ENCODE peak calls at places on chromosomes 7 and 10, in ten cellular contexts. W is stimulated activated CD4-positive, alpha-beta T cell treated with anti-CD3 and anti-CD28 coated beads, Interleukin-1b, Interleukin-23, amount 100 ng/mL, for 1 hour; J is hypothalamus; O is Kasumi-1; G is activated CD8-positive, alpha-beta memory T cell treated with anti-CD3 and anti-CD28 coated beads, Interleukin-2, amount 10 ng/mL, durations not matched to agents 7 days and 5 days; E is activated naive CD8-positive, alpha-beta T cell treated with anti-CD3 and anti-CD28 coated beads for 36 hours; V is NCI-H748 treated with DMSO at 0.1 percent for 48 hours; Z is epithelial cell of proximal tubule; S is T47D; C is H4. U is an unnamed sample.
A peak's percentile ranks its signal among the peaks of the same experiment; 100 is the strongest.

GRCh38 chr10:117533507-117534281 is 8.9 kb upstream of the EMX2 start:
- DNase-seq in W (no peak), J (no peak), O (no peak), G (no peak), E (no peak), V (peak; percentile 19), Z (no peak), S (no peak), C (no peak), U (no peak)

GRCh38 chr7:33050425-33051318 is 11.9 kb downstream of the NT5C3A start:
- DNase-seq in W (no peak), J (no peak), O (peak; percentile 84), G (no peak), E (no peak), V (peak; percentile 34), Z (no peak), S (peak; percentile 77), C (peak; percentile 62), U (no peak)

GRCh38 chr10:43231523-43232078 is 35.3 kb downstream of the RASGEF1A start:
- DNase-seq in W (no peak), J (no peak), O (peak; percentile 70), G (peak; percentile 83), E (no peak), V (no peak), Z (no peak), S (no peak), C (no peak), U (peak; percentile 57)

GRCh38 chr10:77926566-77927342 is at the start of gene DLG5:
- DNase-seq in W (no peak), J (peak; percentile 44), O (peak; percentile 24), G (peak; percentile 42), E (peak; percentile 41), V (no peak), Z (no peak), S (peak; percentile 86), C (no peak), U (peak; percentile 92)

GRCh38 chr10:77810446-77811335 is 115.9 kb downstream of the DLG5 start:
- DNase-seq in W (no peak), J (no peak), O (no peak), G (no peak), E (no peak), V (no peak), Z (no peak), S (no peak), C (no peak), U (peak; percentile 73)

GRCh38 chr10:124042656-124043309 is 50.6 kb downstream of the CHST15 start:
- DNase-seq in W (no peak), J (no peak), O (no peak), G (no peak), E (no peak), V (no peak), Z (no peak), S (no peak), C (no peak), U (peak; percentile 43)

GRCh38 chr10:62708569-62708968 is 96.0 kb upstream of the ADO start:
- DNase-seq in W (no peak), J (no peak), O (no peak), G (no peak), E (no peak), V (no peak), Z (no peak), S (no peak), C (no peak), U (no peak)

GRCh38 chr7:117230276-117231046 is 92.4 kb downstream of the WNT2 start:
- DNase-seq in W (no peak), J (no peak), O (peak; percentile 8), G (no peak), E (no peak), V (no peak), Z (no peak), S (no peak), C (no peak), U (no peak)

GRCh38 chr7:87497482-87497881 is 22.0 kb upstream of the ABCB4 start:
- DNase-seq in W (no peak), J (no peak), O (no peak), G (no peak), E (no peak), V (no peak), Z (no peak), S (no peak), C (no peak), U (no peak)

GRCh38 chr7:155738652-155739537 is 73.4 kb downstream of the SHH start:
- DNase-seq in W (peak; percentile 23), J (no peak), O (peak; percentile 86), G (peak; percentile 83), E (peak; percentile 59), V (peak; percentile 17), Z (peak; percentile 39), S (peak; percentile 80), C (peak; percentile 60), U (peak; percentile 84)

GRCh38 chr10:86961481-86962091 is 3.2 kb downstream of the SNCG start:
- DNase-seq in W (no peak), J (no peak), O (no peak), G (no peak), E (no peak), V (no peak), Z (no peak), S (no peak), C (no peak), U (peak; percentile 59)

GRCh38 chr10:70541738-70542564 is 60.6 kb downstream of the PRF1 start:
- DNase-seq in W (no peak), J (no peak), O (no peak), G (no peak), E (no peak), V (no peak), Z (no peak), S (no peak), C (no peak), U (no peak)

GRCh38 chr10:35447693-35448407 is 111.5 kb downstream of the CCNY start:
- DNase-seq in W (no peak), J (no peak), O (peak; percentile 28), G (no peak), E (no peak), V (peak; percentile 66), Z (no peak), S (peak; percentile 75), C (peak; percentile 22), U (no peak)

GRCh38 chr7:156480671-156481070 is 159.9 kb upstream of the RNF32 start:
- DNase-seq in W (no peak), J (no peak), O (no peak), G (no peak), E (no peak), V (no peak), Z (no peak), S (peak; percentile 36), C (no peak), U (no peak)

GRCh38 chr10:80924063-80924952 is 386.6 kb downstream of the SH2D4B start:
- DNase-seq in W (no peak), J (no peak), O (peak; percentile 68), G (no peak), E (no peak), V (peak; percentile 0), Z (no peak), S (peak; percentile 78), C (peak; percentile 33), U (no peak)

GRCh38 chr7:4803397-4804241 is 28.2 kb downstream of the AP5Z1 start:
- DNase-seq in W (no peak), J (no peak), O (no peak), G (no peak), E (no peak), V (no peak), Z (no peak), S (no peak), C (no peak), U (no peak)

GRCh38 chr7:66558660-66559465 is 69.8 kb upstream of the KCTD7 start:
- DNase-seq in W (no peak), J (no peak), O (no peak), G (no peak), E (no peak), V (no peak), Z (no peak), S (no peak), C (no peak), U (no peak)

GRCh38 chr7:45080265-45080957 is 8.4 kb downstream of the NACAD start:
- DNase-seq in W (no peak), J (no peak), O (no peak), G (no peak), E (no peak), V (no peak), Z (no peak), S (no peak), C (no peak), U (peak; percentile 68)

GRCh38 chr10:103911021-103911459 is 6.9 kb downstream of the STN1 start:
- DNase-seq in W (no peak), J (no peak), O (peak; percentile 94), G (peak; percentile 80), E (peak; percentile 29), V (no peak), Z (no peak), S (no peak), C (no peak), U (no peak)

GRCh38 chr10:91681361-91682276 is 48.7 kb upstream of the PPP1R3C start:
- DNase-seq in W (no peak), J (no peak), O (no peak), G (no peak), E (no peak), V (peak; percentile 0), Z (no peak), S (peak; percentile 39), C (peak; percentile 21), U (no peak)

GRCh38 chr7:22441157-22441556 is 58.8 kb downstream of the STEAP1B start:
- DNase-seq in W (no peak), J (no peak), O (no peak), G (no peak), E (no peak), V (no peak), Z (no peak), S (no peak), C (no peak), U (no peak)

GRCh38 chr10:126041804-126042231 is 145.5 kb downstream of the FANK1 start:
- DNase-seq in W (peak; percentile 31), J (peak; percentile 40), O (peak; percentile 100), G (peak; percentile 74), E (peak; percentile 83), V (no peak), Z (peak; percentile 98), S (peak; percentile 6), C (peak; percentile 55), U (peak; percentile 97)

GRCh38 chr10:102064868-102065560 is at the start of gene HPS6:
- DNase-seq in W (peak; percentile 66), J (peak; percentile 58), O (peak; percentile 93), G (peak; percentile 94), E (peak; percentile 94), V (peak; percentile 46), Z (no peak), S (peak; percentile 97), C (peak; percentile 84), U (peak; percentile 96)

GRCh38 chr7:104972510-104972909 is 41.5 kb upstream of the KMT2E start:
- DNase-seq in W (no peak), J (no peak), O (no peak), G (no peak), E (no peak), V (no peak), Z (no peak), S (no peak), C (no peak), U (no peak)

GRCh38 chr7:17601921-17602320 is 303.5 kb downstream of the AHR start:
- DNase-seq in W (no peak), J (no peak), O (no peak), G (no peak), E (no peak), V (no peak), Z (no peak), S (no peak), C (no peak), U (no peak)

GRCh38 chr10:4541292-4541691 is 284.7 kb upstream of the AKR1E2 start:
- DNase-seq in W (no peak), J (no peak), O (no peak), G (no peak), E (no peak), V (no peak), Z (peak; percentile 98), S (peak; percentile 95), C (peak; percentile 64), U (no peak)

GRCh38 chr10:113175756-113176651 is 226.0 kb downstream of the TCF7L2 start:
- DNase-seq in W (no peak), J (no peak), O (no peak), G (no peak), E (no peak), V (no peak), Z (no peak), S (no peak), C (no peak), U (no peak)

GRCh38 chr10:132429281-132430230 is 32.6 kb downstream of the PWWP2B start:
- DNase-seq in W (no peak), J (no peak), O (no peak), G (no peak), E (no peak), V (no peak), Z (no peak), S (no peak), C (no peak), U (peak; percentile 93)